ENCODE peak calls at places on chromosomes 13 and 19, in eight cellular contexts. H is GM23338, B is tibial artery, P is GDM1, F is T-cell, J is fibroblast of lung, X is foreskin fibroblast, W is C1 segment of cervical spinal cord. R is an unnamed sample.

GRCh38 chr13:102286326-102286725 is 115.5 kb downstream of the FGF14 start:
- DNase-seq in H (no peak), F (no peak), W (no peak), B (no peak), P (no peak), X (peak), J (peak), R (peak)

GRCh38 chr19:58047672-58048071 is 11.4 kb upstream of the ZNF135 start:
- DNase-seq in H (no peak), X (no peak), B (no peak), P (no peak), F (no peak), J (no peak), W (no peak), R (no peak)

GRCh38 chr19:5024282-5024681 is 55.4 kb downstream of the KDM4B start:
- DNase-seq in H (no peak), J (no peak), X (no peak), P (no peak), F (no peak), B (no peak), W (no peak), R (no peak)

GRCh38 chr13:100300708-100301107 is 211.8 kb downstream of the PCCA start:
- DNase-seq in B (no peak), H (no peak), F (no peak), J (no peak), W (peak), X (no peak), P (no peak), R (no peak)

GRCh38 chr13:50129923-50130685 is 114.9 kb downstream of the KCNRG start:
- DNase-seq in J (peak), B (peak), F (no peak), X (peak), H (peak), P (no peak), W (no peak), R (peak)

GRCh38 chr13:26459276-26460131 is 98.0 kb upstream of the WASF3 start:
- DNase-seq in P (no peak), B (no peak), W (no peak), J (no peak), X (no peak), H (no peak), F (no peak), R (no peak)

GRCh38 chr19:35491838-35492360 is 1.6 kb upstream of the KRTDAP start:
- DNase-seq in H (no peak), W (no peak), B (peak), J (no peak), X (no peak), F (no peak), P (no peak), R (no peak)

GRCh38 chr19:18156841-18157464 is 4.0 kb downstream of the PIK3R2 start:
- DNase-seq in W (peak), F (no peak), B (peak), J (peak), P (no peak), H (no peak), X (peak), R (peak)

GRCh38 chr13:78632956-78633355 is 26.0 kb downstream of the OBI1 start:
- DNase-seq in W (no peak), B (no peak), F (no peak), H (no peak), X (no peak), P (no peak), J (peak), R (no peak)

GRCh38 chr19:45542234-45542668 is 35.0 kb downstream of the VASP start:
- DNase-seq in H (no peak), B (no peak), X (no peak), F (no peak), P (no peak), J (no peak), W (no peak), R (no peak)

GRCh38 chr13:97121894-97122293 is 100.2 kb upstream of the MBNL2 start:
- DNase-seq in P (no peak), B (no peak), W (no peak), X (no peak), H (no peak), J (peak), F (no peak), R (no peak)

GRCh38 chr19:5126498-5127223 is 157.7 kb downstream of the KDM4B start:
- DNase-seq in P (no peak), B (no peak), F (no peak), H (no peak), J (no peak), X (no peak), W (no peak), R (no peak)

GRCh38 chr13:25902946-25903345 is 148.9 kb downstream of the SHISA2 start:
- DNase-seq in B (no peak), J (no peak), H (no peak), F (peak), P (no peak), W (no peak), X (no peak), R (no peak)

GRCh38 chr19:32322541-32322940 is 22.9 kb upstream of the ZNF507 start:
- DNase-seq in B (no peak), J (no peak), W (no peak), P (no peak), F (no peak), H (no peak), X (no peak), R (no peak)

GRCh38 chr13:34833562-34834182 is 108.4 kb upstream of the NBEA start:
- DNase-seq in W (no peak), B (no peak), P (no peak), H (peak), F (no peak), X (peak), J (peak), R (peak)

GRCh38 chr19:30686252-30686762 is 314.1 kb downstream of the ZNF536 start:
- DNase-seq in X (peak), F (no peak), J (peak), H (peak), B (no peak), P (no peak), W (peak), R (peak)